ENCODE peak calls at places on chromosomes 6 and 20, in ten cellular contexts. C, M, R, S, O, E, T, X, F and V are unnamed samples.

GRCh38 chr6:17935188-17936149 is 52.0 kb downstream of the KIF13A start:
- DNase-seq in C (no peak), M (no peak), R (no peak), S (no peak), O (no peak), E (no peak), T (no peak), X (no peak), F (no peak), V (no peak)

GRCh38 chr6:151070666-151071065 is 169.1 kb upstream of the AKAP12 start:
- DNase-seq in C (no peak), M (no peak), R (no peak), S (no peak), O (no peak), E (peak), T (no peak), X (no peak), F (peak), V (no peak)

GRCh38 chr6:137637161-137637560 is 143.0 kb upstream of the OLIG3 start:
- DNase-seq in C (no peak), M (no peak), R (no peak), S (no peak), O (peak), E (peak), T (no peak), X (no peak), F (peak), V (peak)

GRCh38 chr20:25987073-25987927 is 290.6 kb upstream of the ZNF337 start:
- DNase-seq in C (no peak), M (peak), R (no peak), S (peak), O (no peak), E (peak), T (no peak), X (peak), F (no peak), V (no peak)

GRCh38 chr6:88349511-88349910 is 183.4 kb upstream of the CNR1 start:
- DNase-seq in C (no peak), M (no peak), R (no peak), S (no peak), O (no peak), E (no peak), T (no peak), X (no peak), F (no peak), V (no peak)

GRCh38 chr6:161557333-161558107 is 283.7 kb upstream of the AGPAT4 start:
- DNase-seq in C (no peak), M (no peak), R (no peak), S (no peak), O (no peak), E (no peak), T (no peak), X (no peak), F (no peak), V (no peak)

GRCh38 chr6:112311950-112312547 is 35.1 kb upstream of the RFPL4B start:
- DNase-seq in C (peak), M (no peak), R (no peak), S (no peak), O (no peak), E (peak), T (peak), X (no peak), F (no peak), V (no peak)

GRCh38 chr6:27720607-27721580 is 191.3 kb downstream of the OR2B2 start:
- DNase-seq in C (peak), M (no peak), R (no peak), S (no peak), O (no peak), E (peak), T (peak), X (no peak), F (no peak), V (no peak)

GRCh38 chr6:1313755-1314503 is 2.0 kb downstream of the FOXQ1 start:
- DNase-seq in C (no peak), M (no peak), R (no peak), S (peak), O (no peak), E (no peak), T (peak), X (peak), F (no peak), V (no peak)

GRCh38 chr20:49045440-49046086 is 549 bp upstream of the CSE1L start:
- DNase-seq in C (peak), M (peak), R (peak), S (peak), O (peak), E (peak), T (no peak), X (peak), F (no peak), V (no peak)

GRCh38 chr6:114167583-114168576 is 174.9 kb downstream of the HS3ST5 start:
- DNase-seq in C (no peak), M (no peak), R (no peak), S (no peak), O (no peak), E (no peak), T (peak), X (no peak), F (no peak), V (no peak)

GRCh38 chr20:16350465-16350864 is 222.8 kb downstream of the KIF16B start:
- DNase-seq in C (no peak), M (no peak), R (no peak), S (no peak), O (no peak), E (peak), T (no peak), X (no peak), F (peak), V (no peak)

GRCh38 chr20:44643596-44644383 is 7.7 kb downstream of the ADA start:
- DNase-seq in C (no peak), M (peak), R (peak), S (peak), O (peak), E (peak), T (no peak), X (peak), F (peak), V (peak)

GRCh38 chr20:23349338-23350006 is 1.1 kb upstream of the NXT1 start:
- DNase-seq in C (peak), M (no peak), R (no peak), S (no peak), O (no peak), E (no peak), T (peak), X (peak), F (no peak), V (no peak)

GRCh38 chr20:55597526-55597925 is 407.8 kb downstream of the CBLN4 start:
- DNase-seq in C (no peak), M (no peak), R (no peak), S (no peak), O (no peak), E (no peak), T (no peak), X (no peak), F (no peak), V (no peak)

GRCh38 chr6:146358341-146359046 is 185.1 kb upstream of the RAB32 start:
- DNase-seq in C (no peak), M (no peak), R (no peak), S (no peak), O (no peak), E (peak), T (no peak), X (no peak), F (peak), V (no peak)